ENCODE peak calls at places on chromosome 20, in nine cellular contexts. U is HCT116; H is uterus; K is NT2/D1; C is heart right ventricle; W is adrenal gland; A is CD4-positive, CD25-positive, alpha-beta regulatory T cell; M is CD4-positive, alpha-beta memory T cell; B is left ventricle myocardium inferior. O is an unnamed sample.
A peak's percentile ranks its signal among the peaks of the same experiment; 100 is the strongest.

GRCh38 chr20:48595495-48596475 is 232.0 kb downstream of the PREX1 start:
- DNase-seq in K (no peak), A (no peak), C (no peak), M (no peak), W (no peak), B (no peak), U (no peak), H (no peak), O (no peak)

GRCh38 chr20:31698803-31699718 is 23.6 kb downstream of the BCL2L1 start:
- DNase-seq in K (no peak), B (no peak), W (peak; percentile 87), A (peak; percentile 70), H (peak; percentile 25), M (no peak), C (peak; percentile 78), U (peak; percentile 44), O (peak; percentile 83)

GRCh38 chr20:53515749-53516148 is 77.9 kb downstream of the ZNF217 start:
- DNase-seq in H (no peak), M (no peak), C (no peak), K (no peak), B (no peak), A (no peak), U (no peak), W (no peak), O (no peak)

GRCh38 chr20:4563534-4563933 is 158.2 kb upstream of the PRND start:
- DNase-seq in A (peak; percentile 33), C (no peak), K (peak; percentile 13), B (no peak), W (peak; percentile 20), U (no peak), H (no peak), M (peak; percentile 3), O (peak; percentile 38)

GRCh38 chr20:36574278-36575065 is 1.1 kb downstream of the TGIF2 start:
- DNase-seq in W (peak; percentile 54), H (peak; percentile 76), B (peak; percentile 42), K (no peak), M (peak; percentile 59), C (peak; percentile 40), A (peak; percentile 66), U (no peak), O (peak; percentile 70)

GRCh38 chr20:43187476-43188233 is 2.1 kb downstream of the PTPRT start:
- DNase-seq in H (peak; percentile 60), A (peak; percentile 61), B (peak; percentile 68), M (peak; percentile 14), C (peak; percentile 50), W (peak; percentile 48), K (peak; percentile 47), U (peak; percentile 8), O (peak; percentile 55)

GRCh38 chr20:37727247-37727956 is 33.6 kb downstream of the CTNNBL1 start:
- DNase-seq in W (no peak), U (no peak), A (no peak), C (no peak), H (no peak), M (no peak), K (peak; percentile 6), B (no peak), O (no peak)

GRCh38 chr20:46206025-46206424 is 87.9 kb downstream of the CD40 start:
- DNase-seq in U (no peak), W (peak; percentile 67), C (peak; percentile 46), A (no peak), B (peak; percentile 36), H (no peak), K (no peak), M (no peak), O (peak; percentile 64)

GRCh38 chr20:12056836-12057235 is 139.1 kb downstream of the BTBD3 start:
- DNase-seq in B (no peak), K (no peak), H (no peak), A (no peak), U (no peak), M (no peak), W (no peak), C (no peak), O (no peak)

GRCh38 chr20:59082981-59083380 is 40.4 kb upstream of the PRELID3B start:
- DNase-seq in W (no peak), K (no peak), H (no peak), A (no peak), B (no peak), C (no peak), U (no peak), M (no peak), O (peak; percentile 68)

GRCh38 chr20:58992911-58993310 is 11.9 kb downstream of the NELFCD start:
- DNase-seq in K (no peak), B (no peak), W (no peak), U (no peak), C (no peak), M (no peak), H (no peak), A (no peak), O (no peak)

GRCh38 chr20:47071646-47072185 is 177.1 kb downstream of the EYA2 start:
- DNase-seq in C (no peak), W (no peak), B (no peak), A (no peak), K (no peak), H (no peak), M (no peak), U (no peak), O (no peak)

GRCh38 chr20:63698739-63699465 is 2.5 kb downstream of the TNFRSF6B start:
- DNase-seq in U (peak; percentile 67), C (peak; percentile 50), H (peak; percentile 65), B (no peak), M (no peak), A (no peak), K (no peak), W (peak; percentile 92), O (peak; percentile 92)

GRCh38 chr20:19718880-19719279 is 39.2 kb upstream of the RIN2 start:
- DNase-seq in U (no peak), M (no peak), B (no peak), A (no peak), W (no peak), C (no peak), H (no peak), K (no peak), O (no peak)

DNA sequence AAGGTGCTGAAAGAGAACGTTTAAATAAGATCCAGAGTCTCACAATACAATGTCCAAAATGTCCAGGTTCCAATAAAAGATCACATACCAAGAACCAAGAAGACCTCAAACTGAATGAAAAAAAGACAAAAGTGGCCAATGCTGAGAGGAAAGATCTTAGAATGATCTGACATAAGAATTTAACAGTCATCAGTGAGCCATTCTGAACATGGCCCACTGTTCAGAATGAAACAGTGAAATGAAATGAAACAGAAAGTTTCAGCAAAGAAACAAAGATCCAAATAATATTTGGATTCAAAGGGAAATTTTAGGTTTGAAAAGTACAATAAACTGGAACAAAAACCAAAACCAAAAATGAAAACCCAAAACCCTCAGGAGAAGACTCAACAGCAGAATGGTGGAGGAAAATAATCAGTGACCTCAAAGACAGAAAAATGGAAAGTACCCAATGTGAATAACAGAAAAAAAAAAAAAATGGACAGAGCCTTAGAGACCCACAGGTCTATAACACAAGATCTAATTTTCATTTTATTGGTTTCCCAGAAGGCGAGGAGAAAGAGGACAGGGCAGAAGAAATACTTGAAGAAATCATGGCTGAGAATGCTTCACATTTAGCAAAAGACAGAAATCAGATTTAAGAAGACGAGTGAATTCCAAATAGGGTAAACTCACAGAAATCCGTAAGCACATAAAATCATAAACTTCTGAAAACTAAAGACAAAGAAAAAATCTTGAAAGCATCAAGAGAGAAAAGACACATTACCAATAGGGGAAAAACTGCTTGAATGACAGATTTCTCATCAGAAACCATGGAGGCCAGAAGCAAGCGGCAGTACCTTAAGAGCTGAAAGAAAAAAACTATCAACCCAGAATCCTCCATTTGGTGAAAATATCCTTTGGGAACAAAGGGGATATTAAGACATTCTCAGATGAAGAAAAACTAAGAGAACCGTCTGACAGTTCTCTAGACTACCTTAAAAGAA is 66.3 kb upstream of the EMILIN3 start:
- DNase-seq in H (no peak), U (no peak), W (no peak), M (no peak), C (no peak), K (no peak), B (no peak), A (no peak), O (no peak)
- H3K4me3 ChIP-seq in H (no peak overlapping the region), U (no peak overlapping the region), W (no peak overlapping the region), M (no peak overlapping the region), C (no peak overlapping the region), K (no peak overlapping the region), B (no peak overlapping the region), A (no peak overlapping the region), O (no peak overlapping the region)

GRCh38 chr20:49948809-49949507 is 12.8 kb downstream of the RNF114 start:
- DNase-seq in K (no peak), A (no peak), U (no peak), C (no peak), B (no peak), M (no peak), H (no peak), W (no peak), O (peak; percentile 97)
- H3K36me3 ChIP-seq in K (peaks cover 88% of the 10 kb centered on the region), A (peaks cover 86% of the 10 kb centered on the region), U (peaks cover 66% of the 10 kb centered on the region), C (peaks cover 84% of the 10 kb centered on the region), B (peaks cover 95% of the 10 kb centered on the region), M (peaks cover 65% of the 10 kb centered on the region), H (no peaks in the 10 kb centered on the region), W (peaks cover 94% of the 10 kb centered on the region), O (peaks cover 87% of the 10 kb centered on the region)

GRCh38 chr20:6533321-6533720 is 234.2 kb upstream of the BMP2 start:
- DNase-seq in M (no peak), A (no peak), B (no peak), U (no peak), K (no peak), W (no peak), H (no peak), C (no peak), O (no peak)
- H3K4me3 ChIP-seq in M (no peak overlapping the region), A (no peak overlapping the region), B (peak overlapping the region; percentile 47), U (no peak overlapping the region), K (no peak overlapping the region), W (no peak overlapping the region), H (no peak overlapping the region), C (no peak overlapping the region), O (no peak overlapping the region)

GRCh38 chr20:35134900-35135299 is 12.2 kb downstream of the EDEM2 start:
- DNase-seq in W (peak; percentile 66), K (no peak), M (no peak), U (no peak), H (no peak), A (no peak), B (peak; percentile 50), C (peak; percentile 19), O (no peak)

GRCh38 chr20:35133735-35134134 is 13.4 kb downstream of the EDEM2 start:
- DNase-seq in U (no peak), K (no peak), M (no peak), B (no peak), W (no peak), C (no peak), A (no peak), H (no peak), O (no peak)

GRCh38 chr20:35134472-35134871 is 12.7 kb downstream of the EDEM2 start:
- DNase-seq in K (no peak), A (no peak), C (peak; percentile 39), U (no peak), W (peak; percentile 81), B (peak; percentile 36), H (no peak), M (no peak), O (no peak)

GRCh38 chr20:35131953-35132352 is 15.2 kb downstream of the EDEM2 start:
- DNase-seq in W (no peak), K (no peak), U (no peak), A (no peak), B (no peak), H (no peak), M (no peak), C (no peak), O (no peak)

DNA sequence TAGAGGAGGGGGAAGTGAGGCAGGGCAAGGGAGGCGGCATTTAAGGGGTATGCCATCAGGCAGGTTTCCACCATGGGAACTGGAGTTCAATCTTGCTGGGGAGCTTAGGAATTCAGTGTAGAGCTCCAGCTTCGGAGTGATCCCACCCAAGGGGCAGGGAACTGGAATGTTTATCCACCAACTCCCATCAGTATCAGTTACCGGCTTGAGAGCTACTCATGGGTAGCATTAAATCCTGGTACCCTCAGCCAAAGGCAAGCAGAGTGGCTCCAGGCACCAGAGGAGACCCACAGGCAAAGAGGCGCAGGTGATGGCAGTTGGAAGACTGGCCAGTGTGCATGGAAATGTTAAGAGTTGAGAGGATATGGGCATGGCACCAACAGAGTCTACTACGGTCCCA is 14.1 kb downstream of the EDEM2 start:
- DNase-seq in M (no peak), H (no peak), W (no peak), U (no peak), B (no peak), A (no peak), C (no peak), K (no peak), O (no peak)
- H3K36me3 ChIP-seq in M (peaks cover 45% of the 10 kb centered on the region), H (no peaks in the 10 kb centered on the region), W (peaks cover 51% of the 10 kb centered on the region), U (peaks cover 15% of the 10 kb centered on the region), B (peaks cover 66% of the 10 kb centered on the region), A (peaks cover 71% of the 10 kb centered on the region), C (peaks cover 12% of the 10 kb centered on the region), K (peaks cover 62% of the 10 kb centered on the region), O (peaks cover 44% of the 10 kb centered on the region)